ENCODE peak calls at places on chromosomes 2 and 18, in eight cellular contexts. R is PC-3, N is A673, S is mammary epithelial cell, X is upper lobe of right lung, C is adipocyte, I is left ventricle myocardium inferior, J is pancreas. U is an unnamed sample.
A peak's percentile ranks its signal among the peaks of the same experiment; 100 is the strongest.

GRCh38 chr2:5464657-5465056 is 227.5 kb upstream of the SOX11 start:
- DNase-seq in N (no peak), C (no peak), J (no peak), X (no peak), I (no peak), R (no peak), S (no peak), U (no peak)

GRCh38 chr2:119721462-119721861 is 38.3 kb upstream of the PTPN4 start:
- DNase-seq in C (no peak), J (no peak), I (peak; percentile 27), R (no peak), S (no peak), X (no peak), N (no peak), U (no peak)

GRCh38 chr2:180367831-180368230 is 360.7 kb upstream of the CWC22 start:
- DNase-seq in R (peak; percentile 68), S (peak; percentile 78), J (no peak), X (no peak), I (no peak), C (peak; percentile 62), N (no peak), U (no peak)

GRCh38 chr2:239216614-239217273 is 184.1 kb downstream of the HDAC4 start:
- DNase-seq in C (no peak), X (peak; percentile 46), R (no peak), I (no peak), N (no peak), J (no peak), S (no peak), U (no peak)

GRCh38 chr2:206276169-206276927 is 1.9 kb downstream of the ZDBF2 start:
- DNase-seq in X (no peak), R (no peak), I (no peak), J (no peak), C (peak; percentile 14), N (no peak), S (no peak), U (no peak)

GRCh38 chr18:74290831-74291770 is 662 bp downstream of the CYB5A start:
- DNase-seq in J (peak; percentile 79), C (no peak), I (peak; percentile 22), N (no peak), R (peak; percentile 70), X (peak; percentile 88), S (peak; percentile 65), U (no peak)

GRCh38 chr2:137963535-137964065 is 673 bp upstream of the HNMT start:
- DNase-seq in I (no peak), R (no peak), C (no peak), X (no peak), J (no peak), S (no peak), N (no peak), U (no peak)

GRCh38 chr2:130986890-130987493 is 106.3 kb downstream of the FAM168B start:
- DNase-seq in X (no peak), S (no peak), I (no peak), J (no peak), R (no peak), C (no peak), N (no peak), U (no peak)

GRCh38 chr2:241187835-241188234 is 642 bp upstream of the ANO7 start:
- DNase-seq in X (no peak), C (no peak), R (no peak), J (no peak), N (no peak), S (no peak), I (no peak), U (no peak)

GRCh38 chr2:30236591-30237245 is 5.4 kb downstream of the LBH start:
- DNase-seq in R (no peak), C (no peak), S (no peak), X (no peak), J (no peak), I (no peak), N (no peak), U (no peak)

GRCh38 chr2:46962751-46963150 is 47.1 kb upstream of the MCFD2 start:
- DNase-seq in J (no peak), C (no peak), N (no peak), R (no peak), X (no peak), S (no peak), I (no peak), U (no peak)
- H3K36me3 ChIP-seq in J (no peaks in the 10 kb centered on the region), C (peaks cover 39% of the 10 kb centered on the region), N (no peaks in the 10 kb centered on the region), R (peaks cover 12% of the 10 kb centered on the region), X (peaks cover 28% of the 10 kb centered on the region), S (peaks cover 2% of the 10 kb centered on the region), I (peaks cover 13% of the 10 kb centered on the region), U (peaks cover 29% of the 10 kb centered on the region)

GRCh38 chr18:13613099-13613498 is 113.3 kb downstream of the FAM210A start:
- DNase-seq in X (no peak), R (no peak), C (no peak), S (no peak), N (no peak), J (no peak), I (no peak), U (no peak)

GRCh38 chr18:13614318-13614643 is 112.1 kb downstream of the FAM210A start:
- DNase-seq in X (no peak), N (no peak), J (no peak), S (no peak), I (no peak), C (no peak), R (no peak), U (no peak)

GRCh38 chr18:13614701-13615288 is 111.6 kb downstream of the FAM210A start:
- DNase-seq in J (no peak), R (no peak), S (no peak), X (no peak), C (no peak), N (peak; percentile 74), I (no peak), U (peak; percentile 25)

GRCh38 chr18:13612111-13612997 is 114.0 kb downstream of the FAM210A start:
- DNase-seq in J (no peak), C (no peak), X (no peak), R (no peak), S (no peak), N (no peak), I (no peak), U (peak; percentile 64)

DNA sequence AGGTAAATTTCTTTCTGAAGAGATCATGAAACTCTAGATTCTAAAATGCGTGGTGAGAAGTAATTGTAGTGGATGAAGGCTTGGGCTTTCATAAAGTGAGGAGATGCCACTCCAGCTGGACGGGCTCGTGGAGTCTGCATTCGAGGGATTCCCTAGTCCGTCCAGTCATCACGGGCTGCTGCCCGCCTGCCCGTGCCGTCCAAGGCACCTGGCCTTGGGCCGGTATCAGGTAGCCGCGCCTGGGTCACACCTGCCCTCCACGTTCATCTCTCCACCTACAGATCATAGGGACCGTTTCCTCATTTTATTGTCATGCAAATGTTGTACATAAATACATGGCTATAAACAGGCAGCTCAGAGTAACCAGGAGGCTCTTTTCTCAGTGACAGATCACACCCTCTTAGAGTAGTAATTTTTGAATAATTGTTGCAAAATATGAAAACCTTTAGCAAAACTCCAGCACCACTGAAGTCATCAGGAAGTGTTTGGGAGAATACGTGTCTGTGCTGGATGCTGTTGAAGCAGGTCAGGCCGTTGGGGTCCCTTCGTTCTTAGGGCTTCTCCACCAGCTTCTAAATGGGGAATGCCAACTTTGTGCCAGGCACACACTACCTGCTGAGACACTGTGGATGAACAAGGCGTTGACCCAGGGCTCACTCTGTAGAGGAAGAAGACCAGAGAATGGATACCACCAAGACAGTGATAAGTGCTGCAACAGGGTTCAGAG is 112.6 kb downstream of the FAM210A start:
- DNase-seq in I (no peak), X (no peak), S (no peak), R (no peak), N (no peak), J (no peak), C (no peak), U (no peak)
- H3K4me3 ChIP-seq in I (no peak overlapping the region), X (no peak overlapping the region), S (no peak overlapping the region), R (no peak overlapping the region), N (no peak overlapping the region), J (no peak overlapping the region), C (no peak overlapping the region), U (no peak overlapping the region)

GRCh38 chr2:96500385-96501066 is 4.6 kb downstream of the NEURL3 start:
- DNase-seq in C (no peak), I (no peak), N (no peak), S (no peak), J (no peak), X (no peak), R (no peak), U (no peak)

GRCh38 chr2:96502891-96503636 is 2.1 kb downstream of the NEURL3 start:
- DNase-seq in N (no peak), X (no peak), J (peak; percentile 76), S (no peak), I (no peak), C (no peak), R (no peak), U (no peak)

GRCh38 chr2:96503637-96504243 is 1.4 kb downstream of the NEURL3 start:
- DNase-seq in R (no peak), S (no peak), N (no peak), J (no peak), C (no peak), X (no peak), I (no peak), U (no peak)

GRCh38 chr2:96501471-96501874 is 3.7 kb downstream of the NEURL3 start:
- DNase-seq in C (no peak), I (no peak), N (no peak), J (no peak), X (no peak), R (no peak), S (no peak), U (no peak)

DNA sequence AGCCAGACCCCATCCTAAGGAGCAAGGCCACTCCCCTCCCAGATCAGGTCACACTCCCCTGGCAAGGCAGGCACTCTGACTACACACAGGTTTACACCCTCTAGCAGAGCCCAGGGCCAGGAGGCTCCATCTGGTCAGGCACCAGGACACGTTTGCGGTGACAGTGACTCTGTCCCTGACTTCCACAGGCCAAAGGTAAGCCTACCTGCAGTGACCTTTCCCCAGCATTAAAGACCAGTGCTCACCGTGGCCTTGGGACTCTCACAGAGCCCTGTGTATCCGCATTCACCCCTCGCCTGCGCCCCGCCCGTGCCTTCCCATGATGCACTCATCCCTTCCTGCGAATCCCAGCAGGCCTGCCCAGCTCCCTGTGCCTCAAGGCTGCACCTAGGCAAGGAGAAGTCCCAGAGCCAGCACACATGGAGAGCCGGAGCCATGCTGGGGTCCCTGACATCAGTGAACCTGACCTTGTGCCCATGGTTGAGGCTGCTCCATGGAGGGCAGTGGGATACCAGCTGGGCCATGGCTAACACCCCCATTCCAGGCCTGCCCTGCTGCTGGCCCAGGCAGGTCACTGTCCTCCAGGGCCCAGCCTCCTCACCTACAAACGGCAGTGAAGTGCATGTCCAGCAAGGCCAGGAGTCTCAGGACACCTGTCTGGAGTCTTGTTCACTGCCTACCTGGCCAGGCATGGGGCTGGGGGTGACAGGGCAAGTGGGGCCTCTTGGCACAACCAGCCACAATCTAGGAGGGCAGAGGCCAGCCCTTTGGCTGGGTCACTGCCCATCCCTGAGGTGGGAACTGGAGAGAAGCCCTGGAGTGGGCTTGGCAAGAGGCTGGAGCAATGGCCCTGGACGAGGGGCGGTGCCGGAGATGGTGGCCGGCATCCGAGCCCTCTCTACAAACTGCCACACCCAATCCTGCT is 3.0 kb downstream of the NEURL3 start:
- DNase-seq in S (no peak), R (no peak), J (no peak), X (no peak), N (no peak), I (no peak), C (no peak), U (no peak)
- H3K4me1 ChIP-seq in S (peaks cover 9% of the 10 kb centered on the region), R (peaks cover 19% of the 10 kb centered on the region), J (peaks cover 40% of the 10 kb centered on the region), X (peaks cover 17% of the 10 kb centered on the region), N (no peaks in the 10 kb centered on the region), I (peaks cover 26% of the 10 kb centered on the region), C (no peaks in the 10 kb centered on the region), U (peaks cover 14% of the 10 kb centered on the region)

GRCh38 chr2:101842471-101842870 is 145.0 kb downstream of the MAP4K4 start:
- DNase-seq in N (no peak), I (no peak), C (no peak), R (no peak), J (no peak), S (no peak), X (no peak), U (no peak)
- H3K36me3 ChIP-seq in N (peaks cover 46% of the 10 kb centered on the region), I (peaks cover 76% of the 10 kb centered on the region), C (peaks cover 93% of the 10 kb centered on the region), R (peaks cover 79% of the 10 kb centered on the region), J (no peaks in the 10 kb centered on the region), S (peaks cover 71% of the 10 kb centered on the region), X (peaks cover 86% of the 10 kb centered on the region), U (peaks cover 21% of the 10 kb centered on the region)

GRCh38 chr2:48328972-48329723 is 200.8 kb upstream of the STON1 start:
- DNase-seq in S (no peak), N (peak; percentile 40), J (no peak), R (no peak), I (no peak), C (no peak), X (no peak), U (no peak)
- H3K4me3 ChIP-seq in S (no peak overlapping the region), N (no peak overlapping the region), J (no peak overlapping the region), R (no peak overlapping the region), I (no peak overlapping the region), C (no peak overlapping the region), X (no peak overlapping the region), U (no peak overlapping the region)